ENCODE peak calls at places on chromosomes 4 and X, in six cellular contexts. One of them, this sample, is unnamed. For H3K4me1, the result is how much of the 10 kb centered on the place peaks cover.

GRCh38 chr4:17646693-17647092 is 32.3 kb downstream of the MED28 start:
- DNase-seq in psoas muscle: no peak
- DNase-seq in aorta: no peak
- DNase-seq in kidney: no peak
- DNase-seq in lung: no peak
- DNase-seq in left lung: no peak
- DNase-seq in this sample: no peak

GRCh38 chr4:138138774-138139173 is 103.4 kb downstream of the SLC7A11 start:
- DNase-seq in psoas muscle: no peak
- DNase-seq in aorta: no peak
- DNase-seq in kidney: no peak
- DNase-seq in lung: no peak
- DNase-seq in left lung: no peak
- DNase-seq in this sample: no peak

GRCh38 chr4:1802720-1803522 is 9.8 kb downstream of the FGFR3 start:
- DNase-seq in psoas muscle: no peak
- DNase-seq in aorta: no peak
- DNase-seq in kidney: no peak
- DNase-seq in lung: no peak
- DNase-seq in left lung: no peak
- DNase-seq in this sample: no peak

GRCh38 chr4:3245676-3246075 is 3.3 kb upstream of the MSANTD1 start:
- DNase-seq in psoas muscle: no peak
- DNase-seq in aorta: no peak
- DNase-seq in kidney: no peak
- DNase-seq in lung: no peak
- DNase-seq in left lung: no peak
- DNase-seq in this sample: no peak

GRCh38 chrX:5399403-5399802 is 829.3 kb downstream of the NLGN4X start:
- DNase-seq in psoas muscle: peak
- DNase-seq in aorta: no peak
- DNase-seq in kidney: no peak
- DNase-seq in lung: no peak
- DNase-seq in left lung: no peak
- DNase-seq in this sample: no peak

GRCh38 chr4:52577285-52577968 is 81.7 kb downstream of the USP46 start:
- DNase-seq in psoas muscle: no peak
- DNase-seq in aorta: no peak
- DNase-seq in kidney: no peak
- DNase-seq in lung: no peak
- DNase-seq in left lung: no peak
- DNase-seq in this sample: no peak

GRCh38 chr4:160318567-160319220 is 1215.8 kb downstream of the RAPGEF2 start:
- DNase-seq in psoas muscle: no peak
- DNase-seq in aorta: no peak
- DNase-seq in kidney: no peak
- DNase-seq in lung: no peak
- DNase-seq in left lung: no peak
- DNase-seq in this sample: no peak

GRCh38 chr4:150972592-150972991 is 42.5 kb downstream of the LRBA start:
- DNase-seq in psoas muscle: no peak
- DNase-seq in aorta: no peak
- DNase-seq in kidney: no peak
- DNase-seq in lung: no peak
- DNase-seq in left lung: no peak
- DNase-seq in this sample: no peak

GRCh38 chr4:182212211-182212761 is 30.9 kb upstream of the TENM3 start:
- DNase-seq in psoas muscle: no peak
- DNase-seq in aorta: no peak
- DNase-seq in kidney: no peak
- DNase-seq in lung: peak
- DNase-seq in left lung: peak
- DNase-seq in this sample: no peak
- H3K27ac ChIP-seq in psoas muscle: peak
- H3K27ac ChIP-seq in aorta: no peak
- H3K27ac ChIP-seq in kidney: no peak
- H3K27ac ChIP-seq in lung: no peak
- H3K27ac ChIP-seq in left lung: no peak
- H3K27ac ChIP-seq in this sample: no peak

GRCh38 chrX:150203249-150203647 is 159.9 kb upstream of the MAMLD1 start:
- DNase-seq in psoas muscle: no peak
- DNase-seq in aorta: no peak
- DNase-seq in kidney: no peak
- DNase-seq in lung: no peak
- DNase-seq in left lung: no peak
- DNase-seq in this sample: no peak
- H3K4me3 ChIP-seq in psoas muscle: no peak
- H3K4me3 ChIP-seq in aorta: no peak
- H3K4me3 ChIP-seq in kidney: no peak
- H3K4me3 ChIP-seq in lung: no peak
- H3K4me3 ChIP-seq in left lung: no peak
- H3K4me3 ChIP-seq in this sample: no peak

DNA sequence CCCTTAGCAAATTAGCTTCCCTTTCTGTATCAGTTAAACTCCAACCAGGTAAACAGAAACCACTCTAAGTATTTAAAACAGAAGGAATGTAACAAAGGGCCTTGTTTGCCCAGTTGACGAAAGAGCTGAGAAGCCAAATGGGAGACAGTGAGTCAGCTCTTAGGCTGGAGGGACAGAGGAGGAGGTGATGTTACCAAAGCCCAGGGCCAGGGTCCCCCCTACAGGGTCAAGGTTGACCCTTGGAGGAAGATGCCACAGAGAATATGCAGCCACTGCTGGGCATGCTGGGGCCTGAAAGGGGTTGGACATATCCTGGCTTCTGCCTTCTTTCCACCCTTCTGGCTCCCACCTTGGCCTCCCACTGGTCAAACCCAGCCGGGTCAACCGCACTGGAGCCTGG is 38.3 kb upstream of the LGI2 start:
- DNase-seq in psoas muscle: no peak
- DNase-seq in aorta: no peak
- DNase-seq in kidney: no peak
- DNase-seq in lung: no peak
- DNase-seq in left lung: no peak
- DNase-seq in this sample: no peak
- H3K4me1 ChIP-seq in psoas muscle: under half
- H3K4me1 ChIP-seq in aorta: under half
- H3K4me1 ChIP-seq in kidney: under half
- H3K4me1 ChIP-seq in lung: under half
- H3K4me1 ChIP-seq in left lung: under half
- H3K4me1 ChIP-seq in this sample: under half

DNA sequence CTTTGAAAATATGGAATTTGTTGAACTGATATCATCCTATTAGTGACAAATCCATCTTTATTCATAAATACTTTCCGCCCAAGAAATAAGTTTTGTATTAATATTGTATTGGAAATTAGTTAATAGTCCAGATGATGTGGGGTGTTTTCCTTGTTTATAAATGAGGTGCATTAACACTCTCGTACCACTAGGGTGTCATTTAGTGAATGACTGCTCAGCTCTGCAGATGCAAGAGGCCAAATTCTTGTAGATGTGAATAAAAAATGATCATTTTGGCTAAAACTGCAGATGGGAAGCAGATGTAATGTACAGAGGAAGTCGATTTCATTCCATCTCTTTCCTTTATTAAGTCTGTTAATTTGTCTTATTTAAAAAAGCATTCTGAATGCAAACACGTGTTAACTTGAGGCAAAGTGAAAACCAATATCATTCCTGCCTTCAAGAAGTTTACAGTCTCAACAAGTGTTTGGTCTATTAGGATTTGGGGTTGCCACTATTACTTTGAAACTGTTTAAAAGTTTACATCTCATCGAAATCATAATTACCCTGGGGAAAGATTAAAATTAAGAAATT is 108.1 kb downstream of the DHX15 start:
- DNase-seq in psoas muscle: no peak
- DNase-seq in aorta: no peak
- DNase-seq in kidney: no peak
- DNase-seq in lung: no peak
- DNase-seq in left lung: no peak
- DNase-seq in this sample: no peak
- H3K27ac ChIP-seq in psoas muscle: no peak
- H3K27ac ChIP-seq in aorta: no peak
- H3K27ac ChIP-seq in kidney: no peak
- H3K27ac ChIP-seq in lung: no peak
- H3K27ac ChIP-seq in left lung: no peak
- H3K27ac ChIP-seq in this sample: no peak

GRCh38 chr4:6005175-6005574 is 13.1 kb downstream of the C4orf50 start:
- DNase-seq in psoas muscle: no peak
- DNase-seq in aorta: no peak
- DNase-seq in kidney: no peak
- DNase-seq in lung: no peak
- DNase-seq in left lung: no peak
- DNase-seq in this sample: no peak

GRCh38 chr4:6010789-6011188 is 7.4 kb downstream of the C4orf50 start:
- DNase-seq in psoas muscle: no peak
- DNase-seq in aorta: no peak
- DNase-seq in kidney: no peak
- DNase-seq in lung: no peak
- DNase-seq in left lung: no peak
- DNase-seq in this sample: no peak

GRCh38 chr4:6009452-6009851 is 8.8 kb downstream of the C4orf50 start:
- DNase-seq in psoas muscle: no peak
- DNase-seq in aorta: no peak
- DNase-seq in kidney: no peak
- DNase-seq in lung: no peak
- DNase-seq in left lung: no peak
- DNase-seq in this sample: no peak

GRCh38 chr4:6008766-6009385 is 9.4 kb downstream of the C4orf50 start:
- DNase-seq in psoas muscle: no peak
- DNase-seq in aorta: no peak
- DNase-seq in kidney: peak
- DNase-seq in lung: no peak
- DNase-seq in left lung: peak
- DNase-seq in this sample: no peak

GRCh38 chr4:6008092-6008551 is 10.1 kb downstream of the C4orf50 start:
- DNase-seq in psoas muscle: no peak
- DNase-seq in aorta: no peak
- DNase-seq in kidney: peak
- DNase-seq in lung: no peak
- DNase-seq in left lung: peak
- DNase-seq in this sample: no peak
- H3K4me3 ChIP-seq in psoas muscle: no peak
- H3K4me3 ChIP-seq in aorta: no peak
- H3K4me3 ChIP-seq in kidney: no peak
- H3K4me3 ChIP-seq in lung: no peak
- H3K4me3 ChIP-seq in left lung: no peak
- H3K4me3 ChIP-seq in this sample: no peak

DNA sequence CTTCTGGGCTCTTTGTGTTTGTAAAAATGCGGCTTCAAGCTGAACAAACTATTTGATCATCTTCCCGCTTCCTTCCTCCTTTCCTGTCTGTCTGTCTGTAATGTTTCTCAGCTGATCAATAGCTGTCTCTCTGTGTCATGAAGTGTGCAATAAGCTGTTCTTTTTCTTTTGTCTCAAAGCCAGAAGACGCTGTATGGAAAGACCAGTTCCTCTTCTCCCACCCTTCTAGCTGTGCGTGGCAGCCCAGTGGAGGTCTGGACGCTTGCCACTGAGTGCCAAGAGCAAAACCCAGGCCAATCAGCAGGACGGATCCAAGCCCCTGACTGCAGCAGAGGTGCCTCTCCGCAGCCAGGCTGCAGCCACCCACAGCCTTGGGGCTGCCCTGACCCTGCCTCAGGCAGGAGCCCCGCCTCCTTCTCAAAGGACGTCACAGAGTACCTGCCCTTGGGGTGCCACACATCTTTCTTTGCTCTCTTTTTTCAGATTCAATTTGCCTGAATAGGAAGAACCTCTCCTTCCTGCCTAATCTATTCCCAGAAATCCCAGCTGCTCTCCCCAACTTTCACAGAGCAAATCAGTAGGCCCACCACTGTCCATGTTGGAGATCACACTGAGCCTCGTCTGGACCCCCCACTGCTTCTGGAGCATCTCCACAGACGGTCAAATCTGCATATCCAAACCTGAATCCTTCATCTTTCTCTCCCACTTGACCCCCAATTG is 59.1 kb downstream of the MAML3 start:
- DNase-seq in psoas muscle: peak
- DNase-seq in aorta: peak
- DNase-seq in kidney: peak
- DNase-seq in lung: peak
- DNase-seq in left lung: peak
- DNase-seq in this sample: peak
- H3K4me1 ChIP-seq in psoas muscle: half or more
- H3K4me1 ChIP-seq in aorta: under half
- H3K4me1 ChIP-seq in kidney: under half
- H3K4me1 ChIP-seq in lung: under half
- H3K4me1 ChIP-seq in left lung: half or more
- H3K4me1 ChIP-seq in this sample: under half

GRCh38 chr4:7880681-7881080 is 59.0 kb downstream of the AFAP1 start:
- DNase-seq in psoas muscle: no peak
- DNase-seq in aorta: no peak
- DNase-seq in kidney: no peak
- DNase-seq in lung: no peak
- DNase-seq in left lung: no peak
- DNase-seq in this sample: no peak

GRCh38 chr4:7879127-7879526 is 60.5 kb downstream of the AFAP1 start:
- DNase-seq in psoas muscle: no peak
- DNase-seq in aorta: no peak
- DNase-seq in kidney: no peak
- DNase-seq in lung: no peak
- DNase-seq in left lung: no peak
- DNase-seq in this sample: no peak

GRCh38 chr4:7877131-7877530 is 62.5 kb downstream of the AFAP1 start:
- DNase-seq in psoas muscle: no peak
- DNase-seq in aorta: no peak
- DNase-seq in kidney: no peak
- DNase-seq in lung: no peak
- DNase-seq in left lung: no peak
- DNase-seq in this sample: no peak

GRCh38 chr4:7876096-7876993 is 63.3 kb downstream of the AFAP1 start:
- DNase-seq in psoas muscle: no peak
- DNase-seq in aorta: no peak
- DNase-seq in kidney: no peak
- DNase-seq in lung: no peak
- DNase-seq in left lung: no peak
- DNase-seq in this sample: no peak

DNA sequence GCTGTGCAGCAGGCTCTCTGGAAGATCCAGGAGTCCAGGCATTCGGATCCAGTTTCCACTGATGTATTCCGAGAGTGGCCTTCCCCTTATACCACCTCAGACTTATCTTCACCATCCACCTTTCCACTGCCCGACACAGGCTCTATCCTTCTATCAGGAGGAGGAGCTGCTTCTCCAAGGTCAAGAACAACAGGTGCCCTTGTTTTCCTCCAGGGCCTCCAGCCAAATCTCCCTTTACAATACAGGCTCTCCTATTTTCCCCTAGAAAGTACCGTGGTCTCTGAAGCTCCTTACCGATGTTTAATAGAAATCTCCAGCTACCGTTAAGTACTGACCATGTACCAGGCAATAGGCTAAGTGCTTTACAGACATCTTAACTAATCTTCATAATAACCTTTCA is 61.3 kb downstream of the AFAP1 start:
- DNase-seq in psoas muscle: no peak
- DNase-seq in aorta: no peak
- DNase-seq in kidney: no peak
- DNase-seq in lung: no peak
- DNase-seq in left lung: no peak
- DNase-seq in this sample: no peak
- H3K27ac ChIP-seq in psoas muscle: no peak
- H3K27ac ChIP-seq in aorta: no peak
- H3K27ac ChIP-seq in kidney: no peak
- H3K27ac ChIP-seq in lung: no peak
- H3K27ac ChIP-seq in left lung: no peak
- H3K27ac ChIP-seq in this sample: no peak

GRCh38 chrX:40749874-40750273 is 14.5 kb upstream of the MED14 start:
- DNase-seq in psoas muscle: no peak
- DNase-seq in aorta: no peak
- DNase-seq in kidney: no peak
- DNase-seq in lung: no peak
- DNase-seq in left lung: no peak
- DNase-seq in this sample: no peak
- H3K4me3 ChIP-seq in psoas muscle: peak
- H3K4me3 ChIP-seq in aorta: no peak
- H3K4me3 ChIP-seq in kidney: peak
- H3K4me3 ChIP-seq in lung: no peak
- H3K4me3 ChIP-seq in left lung: no peak
- H3K4me3 ChIP-seq in this sample: no peak